ENCODE peak calls at places on chromosomes 3 and 15, in seven cellular contexts. O, Y, W, I, K, R and Q are unnamed samples.

GRCh38 chr3:56683122-56683817 is at the start of gene TASOR:
- DNase-seq in O (peak; percentile 93), Y (peak; percentile 88), W (peak; percentile 84), I (peak; percentile 92), K (peak; percentile 27), R (peak; percentile 87), Q (peak; percentile 90)

GRCh38 chr3:159634414-159634813 is 354.2 kb upstream of the IL12A start:
- DNase-seq in O (no peak), Y (no peak), W (no peak), I (no peak), K (no peak), R (no peak), Q (no peak)

GRCh38 chr15:37771462-37771861 is 163.0 kb upstream of the TMCO5A start:
- DNase-seq in O (no peak), Y (no peak), W (no peak), I (no peak), K (no peak), R (no peak), Q (peak; percentile 2)

GRCh38 chr3:181561130-181561529 is 150.6 kb upstream of the SOX2 start:
- DNase-seq in O (no peak), Y (no peak), W (no peak), I (no peak), K (no peak), R (no peak), Q (no peak)

GRCh38 chr3:119647843-119648575 is 12.4 kb downstream of the POPDC2 start:
- DNase-seq in O (no peak), Y (no peak), W (no peak), I (no peak), K (no peak), R (no peak), Q (no peak)

GRCh38 chr15:76577879-76578512 is 241.4 kb downstream of the ISL2 start:
- DNase-seq in O (no peak), Y (no peak), W (no peak), I (no peak), K (no peak), R (no peak), Q (no peak)

GRCh38 chr3:140276698-140277097 is 341.7 kb downstream of the CLSTN2 start:
- DNase-seq in O (no peak), Y (no peak), W (no peak), I (no peak), K (no peak), R (peak; percentile 26), Q (peak; percentile 21)

GRCh38 chr3:141337523-141337854 is 30.8 kb upstream of the ZBTB38 start:
- DNase-seq in O (no peak), Y (no peak), W (no peak), I (no peak), K (no peak), R (no peak), Q (no peak)

GRCh38 chr3:33911525-33912322 is 113.3 kb downstream of the PDCD6IP start:
- DNase-seq in O (no peak), Y (no peak), W (no peak), I (no peak), K (no peak), R (no peak), Q (no peak)

DNA sequence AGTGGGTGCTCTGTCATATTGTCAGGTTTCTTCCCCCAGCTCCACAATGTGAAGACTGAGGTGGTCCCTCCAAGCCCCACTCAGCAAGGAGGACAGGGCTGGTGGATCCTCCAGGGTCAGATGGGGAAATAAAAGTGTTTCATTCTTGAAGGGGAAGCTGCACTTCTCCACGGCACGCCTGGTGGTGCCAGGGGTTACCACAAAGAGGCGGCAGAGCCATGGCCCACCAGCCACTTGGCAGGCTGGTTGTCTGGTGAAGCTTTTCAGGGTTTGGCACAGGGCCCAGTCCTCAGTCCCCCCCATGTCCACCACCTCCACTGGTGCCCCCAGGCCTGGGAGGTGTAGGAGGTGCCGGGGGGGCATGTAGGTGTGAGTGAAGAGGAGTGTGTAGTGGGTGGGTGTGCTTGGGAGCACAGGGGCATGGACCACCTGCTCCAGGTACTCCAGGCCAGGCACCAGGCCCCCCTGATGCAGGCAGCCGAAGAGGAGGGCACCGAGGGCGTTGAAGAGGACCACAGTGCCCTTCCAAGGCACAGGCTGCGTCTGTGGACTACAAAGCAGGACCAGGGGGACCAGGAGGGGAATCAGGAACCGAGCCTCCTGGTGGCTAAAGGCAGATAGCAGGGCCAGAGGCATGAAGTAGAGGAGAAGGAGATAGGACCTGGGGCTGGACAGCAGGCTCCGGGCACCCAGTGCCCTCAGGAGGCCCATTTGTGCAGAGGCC is 5.0 kb upstream of the NCBP2 start:
- DNase-seq in O (no peak), Y (no peak), W (no peak), I (no peak), K (no peak), R (no peak), Q (no peak)
- TF ChIP-seq CTCF in O (no peak), Y (no peak), W (no peak), I (no peak), K (peak; percentile 11), R (no peak), Q (no peak)

DNA sequence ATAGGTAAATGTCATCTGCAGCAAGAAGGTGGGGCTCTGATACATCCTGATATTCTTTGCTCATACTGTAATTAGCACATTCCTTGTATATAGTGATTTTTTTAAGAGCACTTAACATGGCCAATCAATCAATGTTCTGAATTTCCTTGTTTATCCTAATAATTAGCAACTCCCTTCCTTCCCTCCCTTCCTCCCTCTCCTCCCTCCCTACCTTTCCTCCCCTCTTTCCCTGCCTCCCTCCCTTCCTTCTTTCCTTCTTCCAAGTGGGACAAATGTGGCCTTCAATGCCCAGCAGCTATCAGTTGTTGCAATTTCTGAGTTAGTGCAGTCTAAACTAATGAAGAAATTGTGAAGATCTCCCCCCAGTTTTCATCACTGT is 85.9 kb upstream of the LIMD1 start:
- DNase-seq in O (no peak), Y (no peak), W (no peak), I (no peak), K (no peak), R (no peak), Q (no peak)
- TF ChIP-seq CTCF in O (no peak), Y (no peak), W (no peak), I (no peak), K (no peak), R (no peak), Q (no peak)

DNA sequence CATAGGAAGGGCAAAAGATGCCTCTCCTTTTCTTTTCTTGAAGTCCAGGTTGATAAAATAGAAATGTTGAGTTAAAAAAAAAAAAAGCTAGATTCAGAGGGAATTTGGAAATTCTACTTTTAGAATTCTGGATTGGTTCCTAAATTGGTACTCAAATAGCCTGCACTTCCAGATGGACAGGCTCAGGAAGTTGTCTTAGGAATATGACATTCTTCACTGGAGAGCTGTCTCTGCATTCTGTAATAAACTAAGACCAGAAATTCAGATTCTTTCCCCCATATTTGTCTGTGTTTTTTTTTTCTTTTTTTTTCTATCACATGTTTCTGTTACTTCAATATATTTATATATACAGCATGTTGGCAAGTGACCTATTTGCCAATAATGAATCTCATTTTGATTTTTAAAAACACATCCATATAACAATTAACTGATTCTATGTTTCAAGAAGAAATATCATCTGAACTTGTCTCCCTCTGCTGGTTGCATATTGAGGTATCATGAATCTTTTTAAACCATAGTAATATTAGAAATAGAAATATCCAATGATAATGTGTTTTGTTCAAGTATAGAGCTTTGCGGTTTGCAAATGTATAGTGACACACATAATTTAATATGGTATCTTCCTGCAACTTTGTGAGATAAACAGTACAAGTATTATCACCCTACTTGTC is 8.5 kb upstream of the LSAMP start:
- DNase-seq in O (no peak), Y (no peak), W (no peak), I (no peak), K (no peak), R (no peak), Q (no peak)
- TF ChIP-seq CTCF in O (no peak), Y (peak; percentile 4), W (no peak), I (no peak), K (no peak), R (no peak), Q (peak; percentile 16)

GRCh38 chr15:71789616-71790015 is 20.7 kb upstream of the NR2E3 start:
- DNase-seq in O (no peak), Y (no peak), W (no peak), I (no peak), K (no peak), R (no peak), Q (no peak)

GRCh38 chr15:71785996-71786395 is 24.4 kb upstream of the NR2E3 start:
- DNase-seq in O (no peak), Y (no peak), W (no peak), I (no peak), K (no peak), R (no peak), Q (no peak)

GRCh38 chr15:71786673-71787072 is 23.7 kb upstream of the NR2E3 start:
- DNase-seq in O (no peak), Y (no peak), W (no peak), I (no peak), K (no peak), R (no peak), Q (no peak)

GRCh38 chr15:71790081-71790480 is 20.3 kb upstream of the NR2E3 start:
- DNase-seq in O (no peak), Y (no peak), W (no peak), I (no peak), K (no peak), R (peak; percentile 24), Q (peak; percentile 89)

DNA sequence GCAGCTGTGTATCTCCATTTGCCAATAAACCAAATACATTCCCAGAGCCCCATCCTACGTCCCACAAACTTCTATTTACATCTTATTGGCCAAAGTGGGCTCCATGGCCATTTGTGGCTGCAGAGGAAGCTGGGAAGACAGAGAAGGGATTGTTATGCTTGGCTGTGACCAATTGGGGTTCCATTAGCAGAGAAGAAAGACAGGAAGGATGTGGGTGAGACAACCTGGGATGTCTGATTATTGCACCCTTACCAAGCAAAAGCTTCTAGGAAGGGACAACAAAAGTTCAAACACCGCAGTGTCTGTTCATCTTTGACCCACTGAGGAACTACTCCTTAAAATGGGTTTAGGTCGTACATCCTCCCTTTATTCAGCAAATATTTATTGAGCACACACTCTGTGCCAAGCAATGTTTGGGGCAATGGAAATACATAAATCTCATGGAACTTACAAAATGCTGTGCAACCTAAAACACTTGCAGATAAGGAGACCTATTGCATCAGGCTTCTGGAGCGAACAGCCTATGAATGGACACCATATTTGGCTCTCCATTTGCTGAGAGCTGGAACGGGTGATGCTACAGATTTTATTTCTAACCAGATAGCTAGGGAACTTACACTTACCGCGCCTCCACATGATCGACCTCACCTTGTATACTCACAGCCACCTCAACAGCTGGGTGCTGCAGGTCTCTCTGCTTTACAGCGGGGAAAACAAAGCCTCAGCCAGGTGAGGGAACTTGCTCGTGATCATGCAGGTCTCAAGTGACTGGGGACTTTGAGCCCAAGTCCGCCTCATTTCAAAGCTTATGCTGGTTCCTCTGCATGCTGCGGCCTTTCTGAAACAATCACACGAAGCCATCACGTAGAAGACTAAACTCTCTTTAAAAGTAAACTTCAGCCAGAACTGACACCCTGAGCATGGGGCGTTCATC is 21.4 kb upstream of the NR2E3 start:
- DNase-seq in O (no peak), Y (no peak), W (no peak), I (peak; percentile 69), K (no peak), R (peak; percentile 2), Q (no peak)
- TF ChIP-seq CTCF in O (no peak), Y (no peak), W (no peak), I (no peak), K (no peak), R (no peak), Q (no peak)

GRCh38 chr3:14206548-14207177 is 28.0 kb downstream of the LSM3 start:
- DNase-seq in O (no peak), Y (no peak), W (no peak), I (no peak), K (no peak), R (no peak), Q (no peak)
- TF ChIP-seq CTCF in O (no peak), Y (no peak), W (no peak), I (no peak), K (no peak), R (no peak), Q (no peak)

GRCh38 chr3:126737527-126737926 is 33.5 kb downstream of the CHCHD6 start:
- DNase-seq in O (no peak), Y (no peak), W (no peak), I (no peak), K (no peak), R (no peak), Q (no peak)
- TF ChIP-seq CTCF in O (no peak), Y (no peak), W (no peak), I (no peak), K (peak; percentile 38), R (no peak), Q (peak; percentile 29)